ENCODE peak calls at places on chromosomes 5 and 9, in ten cellular contexts. G is ovary, D is A549, M is tibial nerve, O is stomach, N is K562, U is HepG2, L is sigmoid colon, P is H1, J is GM12878. Q is an unnamed sample.

GRCh38 chr5:91125916-91126315 is 257.2 kb downstream of the ARRDC3 start:
- DNase-seq in G (no peak), D (no peak), M (no peak), O (no peak), N (no peak), U (no peak), L (no peak), P (no peak), J (no peak), Q (no peak)

GRCh38 chr5:26295541-26295940 is 742.8 kb downstream of the CDH9 start:
- DNase-seq in G (no peak), D (no peak), M (no peak), O (no peak), N (no peak), U (no peak), L (no peak), P (no peak), J (no peak), Q (no peak)

GRCh38 chr9:36479086-36479485 is 79.0 kb upstream of the RNF38 start:
- DNase-seq in G (no peak), D (no peak), M (no peak), O (no peak), N (no peak), U (no peak), L (no peak), P (no peak), J (no peak), Q (no peak)

GRCh38 chr9:6237267-6237666 is 21.7 kb downstream of the IL33 start:
- DNase-seq in G (no peak), D (no peak), M (no peak), O (no peak), N (no peak), U (no peak), L (no peak), P (no peak), J (no peak), Q (no peak)

GRCh38 chr9:120464176-120464575 is 115.8 kb downstream of the CDK5RAP2 start:
- DNase-seq in G (no peak), D (no peak), M (no peak), O (no peak), N (no peak), U (no peak), L (no peak), P (no peak), J (no peak), Q (no peak)

GRCh38 chr5:89280103-89281037 is 397.4 kb upstream of the MEF2C start:
- DNase-seq in G (no peak), D (no peak), M (no peak), O (no peak), N (no peak), U (no peak), L (no peak), P (no peak), J (no peak), Q (no peak)

GRCh38 chr5:88674262-88675158 is 208.5 kb downstream of the MEF2C start:
- DNase-seq in G (no peak), D (no peak), M (no peak), O (no peak), N (no peak), U (no peak), L (no peak), P (peak; percentile 78), J (no peak), Q (no peak)

GRCh38 chr9:26131891-26132290 is 453.6 kb upstream of the TUSC1 start:
- DNase-seq in G (no peak), D (no peak), M (no peak), O (no peak), N (no peak), U (no peak), L (no peak), P (no peak), J (no peak), Q (no peak)

GRCh38 chr9:87359958-87360601 is 137.6 kb upstream of the DAPK1 start:
- DNase-seq in G (no peak), D (no peak), M (no peak), O (no peak), N (no peak), U (no peak), L (no peak), P (no peak), J (no peak), Q (no peak)

GRCh38 chr5:132386644-132387286 is 17.3 kb downstream of the SLC22A5 start:
- DNase-seq in G (peak; percentile 84), D (peak; percentile 80), M (peak; percentile 72), O (peak; percentile 78), N (peak; percentile 51), U (peak; percentile 56), L (peak; percentile 92), P (peak; percentile 81), J (peak; percentile 70), Q (peak; percentile 81)

GRCh38 chr5:55894135-55894534 is 43.0 kb downstream of the IL31RA start:
- DNase-seq in G (no peak), D (no peak), M (no peak), O (no peak), N (no peak), U (no peak), L (no peak), P (no peak), J (no peak), Q (no peak)

GRCh38 chr5:13659391-13659790 is 285.1 kb downstream of the DNAH5 start:
- DNase-seq in G (no peak), D (no peak), M (no peak), O (no peak), N (no peak), U (no peak), L (no peak), P (no peak), J (no peak), Q (no peak)

GRCh38 chr5:91150189-91150588 is 232.9 kb downstream of the ARRDC3 start:
- DNase-seq in G (no peak), D (peak; percentile 32), M (no peak), O (no peak), N (no peak), U (no peak), L (no peak), P (no peak), J (no peak), Q (no peak)

DNA sequence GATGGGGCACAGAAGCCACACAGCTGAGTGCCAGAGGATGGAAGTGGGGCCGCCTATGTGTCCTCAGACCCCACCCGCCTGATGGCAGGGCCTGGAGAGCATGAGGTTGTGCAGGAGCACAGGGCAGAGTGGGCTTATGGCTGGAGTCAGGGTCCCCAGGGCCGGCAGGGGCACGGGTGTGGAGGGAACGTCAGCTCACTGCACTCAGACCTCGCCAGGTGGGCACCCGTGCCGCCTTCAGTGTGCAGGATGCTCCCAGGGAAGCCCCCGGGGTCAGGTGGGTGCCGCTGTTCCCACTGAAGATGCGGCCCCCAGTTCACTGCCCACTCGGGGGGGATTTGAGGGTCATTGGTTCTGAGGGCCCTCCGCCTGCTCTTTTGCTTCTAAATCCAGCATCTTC is 34.9 kb downstream of the EXOC3 start:
- DNase-seq in G (no peak), D (no peak), M (no peak), O (no peak), N (no peak), U (no peak), L (no peak), P (no peak), J (no peak), Q (no peak)
- H3K4me1 ChIP-seq in G (peaks cover 8% of the 10 kb centered on the region), D (peaks cover 7% of the 10 kb centered on the region), M (peaks cover 22% of the 10 kb centered on the region), O (peaks cover 10% of the 10 kb centered on the region), N (no peaks in the 10 kb centered on the region), U (peaks cover 15% of the 10 kb centered on the region), L (peaks cover 17% of the 10 kb centered on the region), P (peaks cover 6% of the 10 kb centered on the region), J (no peaks in the 10 kb centered on the region), Q (peaks cover 8% of the 10 kb centered on the region)

GRCh38 chr9:31146485-31147166 is 1237.8 kb upstream of the ACO1 start:
- DNase-seq in G (no peak), D (no peak), M (no peak), O (no peak), N (no peak), U (no peak), L (no peak), P (no peak), J (no peak), Q (no peak)

GRCh38 chr9:31142456-31142855 is 1242.0 kb upstream of the ACO1 start:
- DNase-seq in G (no peak), D (no peak), M (no peak), O (no peak), N (no peak), U (no peak), L (no peak), P (no peak), J (no peak), Q (no peak)

GRCh38 chr9:31140316-31140715 is 1244.1 kb upstream of the ACO1 start:
- DNase-seq in G (no peak), D (peak; percentile 7), M (no peak), O (no peak), N (no peak), U (peak; percentile 6), L (no peak), P (no peak), J (no peak), Q (no peak)

DNA sequence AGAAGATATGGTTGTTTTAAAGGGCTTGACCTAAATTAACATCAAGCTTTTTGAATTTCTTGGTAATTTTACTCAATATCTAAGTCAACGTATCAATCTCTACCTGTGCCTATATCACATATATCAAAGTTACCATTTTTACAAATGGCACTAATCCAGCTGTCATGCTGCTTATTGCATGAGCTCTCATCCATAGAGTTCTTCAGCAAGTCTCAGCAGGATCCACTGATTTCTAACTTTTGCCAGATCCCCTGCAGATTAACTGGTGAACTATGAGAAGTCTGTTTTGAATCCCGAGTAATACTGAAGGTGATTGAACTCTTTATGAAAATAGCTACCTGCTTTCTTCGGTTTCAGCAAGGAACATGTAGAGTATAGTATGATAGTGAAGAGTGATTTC is 1239.8 kb upstream of the ACO1 start:
- DNase-seq in G (no peak), D (no peak), M (no peak), O (no peak), N (no peak), U (no peak), L (no peak), P (no peak), J (no peak), Q (no peak)
- TF ChIP-seq EP300 in G (no peak), D (no peak), M (no peak), O (no peak), N (no peak), U (no peak), L (no peak), P (no peak), J (no peak), Q (no peak)

GRCh38 chr9:2260401-2261306 is 245.5 kb downstream of the SMARCA2 start:
- DNase-seq in G (no peak), D (peak; percentile 24), M (no peak), O (peak; percentile 35), N (no peak), U (no peak), L (no peak), P (no peak), J (no peak), Q (no peak)
- H3K4me1 ChIP-seq in G (no peaks in the 10 kb centered on the region), D (peaks cover 24% of the 10 kb centered on the region), M (peaks cover 17% of the 10 kb centered on the region), O (no peaks in the 10 kb centered on the region), N (no peaks in the 10 kb centered on the region), U (no peaks in the 10 kb centered on the region), L (no peaks in the 10 kb centered on the region), P (no peaks in the 10 kb centered on the region), J (no peaks in the 10 kb centered on the region), Q (no peaks in the 10 kb centered on the region)

DNA sequence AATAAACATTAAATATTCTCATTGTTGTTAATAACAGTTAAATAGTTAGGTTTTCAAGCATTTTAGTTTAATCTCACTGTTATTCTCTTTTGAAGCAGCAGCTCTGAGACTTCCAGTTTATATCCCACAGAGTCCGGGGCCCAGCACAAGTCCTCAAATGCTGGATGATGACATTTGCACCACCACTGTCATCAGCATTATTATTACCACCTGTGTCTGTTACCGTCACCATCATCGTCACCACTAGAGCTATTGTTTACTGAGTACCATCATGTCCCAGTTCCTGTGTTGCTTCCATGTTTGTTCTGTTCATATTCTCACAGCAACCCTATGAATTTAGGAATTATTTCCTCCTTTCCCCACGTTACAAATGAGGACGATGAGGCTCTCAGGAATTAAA is 169.2 kb upstream of the NR3C1 start:
- DNase-seq in G (no peak), D (no peak), M (no peak), O (no peak), N (no peak), U (no peak), L (no peak), P (no peak), J (no peak), Q (no peak)
- TF ChIP-seq EP300 in G (no peak), D (no peak), M (no peak), O (no peak), N (no peak), U (no peak), L (no peak), P (no peak), J (no peak), Q (no peak)

Q was measured in transverse colon.